ENCODE peak calls at places on chromosomes 2 and 18, in six cellular contexts. One of them, this sample, is unnamed.

GRCh38 chr18:45755936-45756335 is 32.0 kb downstream of the SLC14A1 start:
- DNase-seq in activated T-helper 1 cell treated with anti-CD3 and anti-CD28 coated beads, Interleukin-12 subunit alpha, Interleukin-12 subunit beta, Interleukin-2, Interleukin-4 antibody, amounts not matched to agents 30 ng/mL and 10 ng/mL and 1 ng/mL, durations not matched to agents 14 hours and 24 hours and 36 hours: no peak
- DNase-seq in KBM-7: peak
- DNase-seq in activated T-cell treated with anti-CD3 and anti-CD28 coated beads, Interleukin-2, amount 50 U/mL, for 24 hours: no peak
- DNase-seq in HEK293T: no peak
- DNase-seq in AG04449: no peak
- DNase-seq in this sample: no peak

GRCh38 chr18:31316974-31317373 is 986 bp upstream of the DSG1 start:
- DNase-seq in activated T-helper 1 cell treated with anti-CD3 and anti-CD28 coated beads, Interleukin-12 subunit alpha, Interleukin-12 subunit beta, Interleukin-2, Interleukin-4 antibody, amounts not matched to agents 30 ng/mL and 10 ng/mL and 1 ng/mL, durations not matched to agents 14 hours and 24 hours and 36 hours: no peak
- DNase-seq in KBM-7: no peak
- DNase-seq in activated T-cell treated with anti-CD3 and anti-CD28 coated beads, Interleukin-2, amount 50 U/mL, for 24 hours: no peak
- DNase-seq in HEK293T: no peak
- DNase-seq in AG04449: no peak
- DNase-seq in this sample: no peak

GRCh38 chr2:127049927-127050802 is 56.8 kb downstream of the BIN1 start:
- DNase-seq in activated T-helper 1 cell treated with anti-CD3 and anti-CD28 coated beads, Interleukin-12 subunit alpha, Interleukin-12 subunit beta, Interleukin-2, Interleukin-4 antibody, amounts not matched to agents 30 ng/mL and 10 ng/mL and 1 ng/mL, durations not matched to agents 14 hours and 24 hours and 36 hours: peak
- DNase-seq in KBM-7: peak
- DNase-seq in activated T-cell treated with anti-CD3 and anti-CD28 coated beads, Interleukin-2, amount 50 U/mL, for 24 hours: peak
- DNase-seq in HEK293T: peak
- DNase-seq in AG04449: no peak
- DNase-seq in this sample: peak

GRCh38 chr18:12420831-12421421 is 13.2 kb downstream of the PRELID3A start:
- DNase-seq in activated T-helper 1 cell treated with anti-CD3 and anti-CD28 coated beads, Interleukin-12 subunit alpha, Interleukin-12 subunit beta, Interleukin-2, Interleukin-4 antibody, amounts not matched to agents 30 ng/mL and 10 ng/mL and 1 ng/mL, durations not matched to agents 14 hours and 24 hours and 36 hours: no peak
- DNase-seq in KBM-7: peak
- DNase-seq in activated T-cell treated with anti-CD3 and anti-CD28 coated beads, Interleukin-2, amount 50 U/mL, for 24 hours: no peak
- DNase-seq in HEK293T: no peak
- DNase-seq in AG04449: no peak
- DNase-seq in this sample: peak

GRCh38 chr18:78517973-78518372 is 461.6 kb upstream of the SALL3 start:
- DNase-seq in activated T-helper 1 cell treated with anti-CD3 and anti-CD28 coated beads, Interleukin-12 subunit alpha, Interleukin-12 subunit beta, Interleukin-2, Interleukin-4 antibody, amounts not matched to agents 30 ng/mL and 10 ng/mL and 1 ng/mL, durations not matched to agents 14 hours and 24 hours and 36 hours: no peak
- DNase-seq in KBM-7: no peak
- DNase-seq in activated T-cell treated with anti-CD3 and anti-CD28 coated beads, Interleukin-2, amount 50 U/mL, for 24 hours: no peak
- DNase-seq in HEK293T: no peak
- DNase-seq in AG04449: no peak
- DNase-seq in this sample: no peak

GRCh38 chr2:226048625-226049024 is 649.1 kb downstream of the NYAP2 start:
- DNase-seq in activated T-helper 1 cell treated with anti-CD3 and anti-CD28 coated beads, Interleukin-12 subunit alpha, Interleukin-12 subunit beta, Interleukin-2, Interleukin-4 antibody, amounts not matched to agents 30 ng/mL and 10 ng/mL and 1 ng/mL, durations not matched to agents 14 hours and 24 hours and 36 hours: no peak
- DNase-seq in KBM-7: no peak
- DNase-seq in activated T-cell treated with anti-CD3 and anti-CD28 coated beads, Interleukin-2, amount 50 U/mL, for 24 hours: no peak
- DNase-seq in HEK293T: no peak
- DNase-seq in AG04449: peak
- DNase-seq in this sample: peak

GRCh38 chr2:69514406-69514805 is 77.2 kb upstream of the NFU1 start:
- DNase-seq in activated T-helper 1 cell treated with anti-CD3 and anti-CD28 coated beads, Interleukin-12 subunit alpha, Interleukin-12 subunit beta, Interleukin-2, Interleukin-4 antibody, amounts not matched to agents 30 ng/mL and 10 ng/mL and 1 ng/mL, durations not matched to agents 14 hours and 24 hours and 36 hours: no peak
- DNase-seq in KBM-7: no peak
- DNase-seq in activated T-cell treated with anti-CD3 and anti-CD28 coated beads, Interleukin-2, amount 50 U/mL, for 24 hours: no peak
- DNase-seq in HEK293T: no peak
- DNase-seq in AG04449: peak
- DNase-seq in this sample: no peak

GRCh38 chr18:13377496-13377895 is 158.9 kb downstream of the LDLRAD4 start:
- DNase-seq in activated T-helper 1 cell treated with anti-CD3 and anti-CD28 coated beads, Interleukin-12 subunit alpha, Interleukin-12 subunit beta, Interleukin-2, Interleukin-4 antibody, amounts not matched to agents 30 ng/mL and 10 ng/mL and 1 ng/mL, durations not matched to agents 14 hours and 24 hours and 36 hours: peak
- DNase-seq in KBM-7: peak
- DNase-seq in activated T-cell treated with anti-CD3 and anti-CD28 coated beads, Interleukin-2, amount 50 U/mL, for 24 hours: no peak
- DNase-seq in HEK293T: no peak
- DNase-seq in AG04449: no peak
- DNase-seq in this sample: no peak

GRCh38 chr2:176134045-176134444 is 4.5 kb downstream of the HOXD8 start:
- DNase-seq in activated T-helper 1 cell treated with anti-CD3 and anti-CD28 coated beads, Interleukin-12 subunit alpha, Interleukin-12 subunit beta, Interleukin-2, Interleukin-4 antibody, amounts not matched to agents 30 ng/mL and 10 ng/mL and 1 ng/mL, durations not matched to agents 14 hours and 24 hours and 36 hours: no peak
- DNase-seq in KBM-7: no peak
- DNase-seq in activated T-cell treated with anti-CD3 and anti-CD28 coated beads, Interleukin-2, amount 50 U/mL, for 24 hours: no peak
- DNase-seq in HEK293T: no peak
- DNase-seq in AG04449: no peak
- DNase-seq in this sample: no peak

GRCh38 chr18:45621068-45621511 is 5.8 kb downstream of the SLC14A2 start:
- DNase-seq in activated T-helper 1 cell treated with anti-CD3 and anti-CD28 coated beads, Interleukin-12 subunit alpha, Interleukin-12 subunit beta, Interleukin-2, Interleukin-4 antibody, amounts not matched to agents 30 ng/mL and 10 ng/mL and 1 ng/mL, durations not matched to agents 14 hours and 24 hours and 36 hours: peak
- DNase-seq in KBM-7: peak
- DNase-seq in activated T-cell treated with anti-CD3 and anti-CD28 coated beads, Interleukin-2, amount 50 U/mL, for 24 hours: peak
- DNase-seq in HEK293T: peak
- DNase-seq in AG04449: no peak
- DNase-seq in this sample: peak

GRCh38 chr2:20576598-20577115 is 74.2 kb downstream of the HS1BP3 start:
- DNase-seq in activated T-helper 1 cell treated with anti-CD3 and anti-CD28 coated beads, Interleukin-12 subunit alpha, Interleukin-12 subunit beta, Interleukin-2, Interleukin-4 antibody, amounts not matched to agents 30 ng/mL and 10 ng/mL and 1 ng/mL, durations not matched to agents 14 hours and 24 hours and 36 hours: peak
- DNase-seq in KBM-7: no peak
- DNase-seq in activated T-cell treated with anti-CD3 and anti-CD28 coated beads, Interleukin-2, amount 50 U/mL, for 24 hours: peak
- DNase-seq in HEK293T: no peak
- DNase-seq in AG04449: no peak
- DNase-seq in this sample: no peak

GRCh38 chr18:59267511-59268126 is 5.6 kb downstream of the RAX start:
- DNase-seq in activated T-helper 1 cell treated with anti-CD3 and anti-CD28 coated beads, Interleukin-12 subunit alpha, Interleukin-12 subunit beta, Interleukin-2, Interleukin-4 antibody, amounts not matched to agents 30 ng/mL and 10 ng/mL and 1 ng/mL, durations not matched to agents 14 hours and 24 hours and 36 hours: no peak
- DNase-seq in KBM-7: no peak
- DNase-seq in activated T-cell treated with anti-CD3 and anti-CD28 coated beads, Interleukin-2, amount 50 U/mL, for 24 hours: no peak
- DNase-seq in HEK293T: no peak
- DNase-seq in AG04449: no peak
- DNase-seq in this sample: no peak

GRCh38 chr18:31731628-31732027 is 29.1 kb downstream of the SLC25A52 start:
- DNase-seq in activated T-helper 1 cell treated with anti-CD3 and anti-CD28 coated beads, Interleukin-12 subunit alpha, Interleukin-12 subunit beta, Interleukin-2, Interleukin-4 antibody, amounts not matched to agents 30 ng/mL and 10 ng/mL and 1 ng/mL, durations not matched to agents 14 hours and 24 hours and 36 hours: no peak
- DNase-seq in KBM-7: no peak
- DNase-seq in activated T-cell treated with anti-CD3 and anti-CD28 coated beads, Interleukin-2, amount 50 U/mL, for 24 hours: no peak
- DNase-seq in HEK293T: no peak
- DNase-seq in AG04449: no peak
- DNase-seq in this sample: no peak

GRCh38 chr2:187424156-187424555 is 23.9 kb downstream of the CALCRL start:
- DNase-seq in activated T-helper 1 cell treated with anti-CD3 and anti-CD28 coated beads, Interleukin-12 subunit alpha, Interleukin-12 subunit beta, Interleukin-2, Interleukin-4 antibody, amounts not matched to agents 30 ng/mL and 10 ng/mL and 1 ng/mL, durations not matched to agents 14 hours and 24 hours and 36 hours: no peak
- DNase-seq in KBM-7: no peak
- DNase-seq in activated T-cell treated with anti-CD3 and anti-CD28 coated beads, Interleukin-2, amount 50 U/mL, for 24 hours: no peak
- DNase-seq in HEK293T: no peak
- DNase-seq in AG04449: no peak
- DNase-seq in this sample: no peak

GRCh38 chr2:85452237-85452636 is 33.7 kb downstream of the SH2D6 start:
- DNase-seq in activated T-helper 1 cell treated with anti-CD3 and anti-CD28 coated beads, Interleukin-12 subunit alpha, Interleukin-12 subunit beta, Interleukin-2, Interleukin-4 antibody, amounts not matched to agents 30 ng/mL and 10 ng/mL and 1 ng/mL, durations not matched to agents 14 hours and 24 hours and 36 hours: no peak
- DNase-seq in KBM-7: no peak
- DNase-seq in activated T-cell treated with anti-CD3 and anti-CD28 coated beads, Interleukin-2, amount 50 U/mL, for 24 hours: no peak
- DNase-seq in HEK293T: no peak
- DNase-seq in AG04449: no peak
- DNase-seq in this sample: no peak

GRCh38 chr2:161905389-161906046 is 168.5 kb downstream of the DPP4 start:
- DNase-seq in activated T-helper 1 cell treated with anti-CD3 and anti-CD28 coated beads, Interleukin-12 subunit alpha, Interleukin-12 subunit beta, Interleukin-2, Interleukin-4 antibody, amounts not matched to agents 30 ng/mL and 10 ng/mL and 1 ng/mL, durations not matched to agents 14 hours and 24 hours and 36 hours: no peak
- DNase-seq in KBM-7: peak
- DNase-seq in activated T-cell treated with anti-CD3 and anti-CD28 coated beads, Interleukin-2, amount 50 U/mL, for 24 hours: no peak
- DNase-seq in HEK293T: no peak
- DNase-seq in AG04449: no peak
- DNase-seq in this sample: no peak

GRCh38 chr2:126998486-126998885 is 99.8 kb downstream of the TEX51 start:
- DNase-seq in activated T-helper 1 cell treated with anti-CD3 and anti-CD28 coated beads, Interleukin-12 subunit alpha, Interleukin-12 subunit beta, Interleukin-2, Interleukin-4 antibody, amounts not matched to agents 30 ng/mL and 10 ng/mL and 1 ng/mL, durations not matched to agents 14 hours and 24 hours and 36 hours: no peak
- DNase-seq in KBM-7: no peak
- DNase-seq in activated T-cell treated with anti-CD3 and anti-CD28 coated beads, Interleukin-2, amount 50 U/mL, for 24 hours: no peak
- DNase-seq in HEK293T: no peak
- DNase-seq in AG04449: no peak
- DNase-seq in this sample: no peak

GRCh38 chr2:36277146-36277808 is 78.3 kb upstream of the CRIM1 start:
- DNase-seq in activated T-helper 1 cell treated with anti-CD3 and anti-CD28 coated beads, Interleukin-12 subunit alpha, Interleukin-12 subunit beta, Interleukin-2, Interleukin-4 antibody, amounts not matched to agents 30 ng/mL and 10 ng/mL and 1 ng/mL, durations not matched to agents 14 hours and 24 hours and 36 hours: no peak
- DNase-seq in KBM-7: no peak
- DNase-seq in activated T-cell treated with anti-CD3 and anti-CD28 coated beads, Interleukin-2, amount 50 U/mL, for 24 hours: no peak
- DNase-seq in HEK293T: no peak
- DNase-seq in AG04449: peak
- DNase-seq in this sample: no peak

This sample was measured in endothelial cell.